ENCODE peak calls at places on chromosomes 3 and 15, in five cellular contexts. T is cardiac fibroblast, K is hepatocyte, F is foreskin fibroblast, B is ovary. H is an unnamed sample.

GRCh38 chr3:124774305-124774673 is 44.0 kb downstream of the UMPS start:
- DNase-seq in B (no peak), T (peak), K (peak), F (peak), H (peak)

GRCh38 chr15:77712438-77712837 is 79.7 kb upstream of the LINGO1 start:
- DNase-seq in K (no peak), B (no peak), T (no peak), F (no peak), H (no peak)

GRCh38 chr15:85974348-85974705 is 105.3 kb upstream of the AGBL1 start:
- DNase-seq in K (peak), B (no peak), F (no peak), T (no peak), H (no peak)

GRCh38 chr3:138434875-138435772 is 708 bp downstream of the ESYT3 start:
- DNase-seq in T (no peak), K (peak), B (no peak), F (peak), H (no peak)

GRCh38 chr3:61387817-61388216 is 136.6 kb upstream of the FHIT start:
- DNase-seq in F (no peak), T (no peak), B (no peak), K (no peak), H (no peak)

GRCh38 chr3:133283958-133284807 is 115.7 kb upstream of the BFSP2 start:
- DNase-seq in B (no peak), K (no peak), F (peak), T (no peak), H (no peak)

GRCh38 chr3:83002869-83003445 is 1241.5 kb upstream of the GBE1 start:
- DNase-seq in K (no peak), B (no peak), T (no peak), F (no peak), H (no peak)

GRCh38 chr3:152301745-152302181 is 33.0 kb downstream of the MBNL1 start:
- DNase-seq in F (no peak), K (no peak), T (no peak), B (no peak), H (no peak)

GRCh38 chr3:171831936-171832335 is 11.2 kb upstream of the TMEM212 start:
- DNase-seq in K (no peak), B (no peak), T (peak), F (peak), H (no peak)

GRCh38 chr15:62444104-62445027 is 279.3 kb upstream of the C2CD4B start:
- DNase-seq in B (no peak), K (no peak), T (peak), F (peak), H (peak)

GRCh38 chr15:31262143-31262530 is 64.5 kb upstream of the KLF13 start:
- DNase-seq in F (no peak), T (no peak), K (no peak), B (no peak), H (no peak)

GRCh38 chr15:31262901-31263671 is 63.5 kb upstream of the KLF13 start:
- DNase-seq in F (peak), K (no peak), B (no peak), T (peak), H (no peak)

GRCh38 chr15:31264534-31265089 is 62.0 kb upstream of the KLF13 start:
- DNase-seq in K (no peak), F (no peak), T (no peak), B (no peak), H (no peak)

GRCh38 chr15:31265090-31265870 is 61.4 kb upstream of the KLF13 start:
- DNase-seq in T (no peak), K (peak), B (no peak), F (no peak), H (no peak)

DNA sequence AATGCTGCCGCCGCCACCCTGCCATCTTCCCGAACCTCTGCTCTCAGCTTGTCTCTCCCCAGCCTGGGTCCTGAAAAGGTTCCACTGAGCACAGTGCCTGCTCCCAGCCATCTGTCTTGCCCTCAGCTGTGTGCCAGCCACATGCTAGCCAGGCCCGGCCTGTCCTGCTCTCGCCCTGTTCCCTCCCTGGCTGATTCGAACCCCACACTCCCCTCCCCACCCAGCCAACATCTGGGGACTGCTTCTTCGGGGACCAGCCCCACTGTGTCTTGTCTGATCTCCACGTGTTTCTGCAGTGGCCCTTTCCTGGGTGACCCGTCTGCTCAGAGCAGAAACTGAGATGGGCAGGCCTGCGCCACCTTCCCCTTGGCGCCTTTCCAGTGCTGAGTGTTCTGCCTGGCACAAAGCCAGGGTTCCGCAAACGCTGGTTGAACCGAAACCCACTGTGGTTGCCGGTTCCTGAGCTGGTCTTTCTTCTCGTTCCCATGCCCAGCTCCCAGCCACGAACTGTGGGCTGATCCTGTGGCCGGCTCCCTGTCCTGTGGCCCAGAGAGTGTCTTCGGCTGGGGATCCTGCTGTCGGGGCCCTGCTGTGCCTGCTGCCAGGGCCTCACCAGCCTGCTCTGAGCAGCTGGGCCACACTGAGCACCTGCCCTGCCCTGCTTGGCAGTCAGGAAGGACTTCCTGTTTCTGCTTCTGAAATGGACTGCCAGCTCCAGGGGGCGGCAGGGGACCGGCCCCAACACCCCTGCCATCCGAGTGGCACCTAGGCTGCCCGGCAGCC is 62.7 kb upstream of the KLF13 start:
- DNase-seq in B (no peak), K (no peak), F (no peak), T (no peak), H (no peak)
- TF ChIP-seq CTCF in B (no peak), K (no peak), F (no peak), T (no peak), H (no peak)

DNA sequence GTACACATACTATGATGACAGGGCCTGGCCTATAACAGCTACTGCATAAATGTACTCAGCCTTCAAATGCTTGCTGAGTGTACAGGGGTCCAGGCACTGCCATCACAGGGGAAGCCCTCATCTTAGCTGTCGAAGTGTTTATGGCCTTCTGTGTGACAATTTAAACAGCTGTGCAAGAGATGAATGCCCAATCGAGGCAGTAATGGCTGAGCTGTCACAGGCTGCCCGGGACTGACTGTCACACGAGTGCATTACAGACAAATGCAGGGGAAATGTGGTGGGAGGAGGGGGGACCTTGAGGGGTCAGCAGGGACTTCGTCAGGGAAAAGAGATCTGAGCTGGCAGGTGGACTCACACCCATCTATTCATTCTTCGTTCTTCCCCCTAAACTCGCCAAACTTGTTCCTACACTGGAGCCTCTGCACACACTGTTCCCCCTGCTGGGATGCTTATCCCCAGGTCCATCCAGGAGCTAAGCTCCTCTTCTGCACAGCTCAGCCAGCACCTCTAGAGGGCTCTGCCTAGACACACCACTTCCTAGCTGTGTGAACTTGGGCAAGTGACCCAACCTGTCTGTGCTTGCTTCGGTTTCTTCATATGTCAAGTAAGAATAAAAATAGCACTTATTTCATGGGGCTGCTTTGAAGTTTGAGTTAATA is 156.2 kb upstream of the IQSEC1 start:
- DNase-seq in T (peak), B (no peak), K (no peak), F (no peak), H (peak)
- TF ChIP-seq CTCF in T (no peak), B (no peak), K (peak), F (peak), H (peak)

DNA sequence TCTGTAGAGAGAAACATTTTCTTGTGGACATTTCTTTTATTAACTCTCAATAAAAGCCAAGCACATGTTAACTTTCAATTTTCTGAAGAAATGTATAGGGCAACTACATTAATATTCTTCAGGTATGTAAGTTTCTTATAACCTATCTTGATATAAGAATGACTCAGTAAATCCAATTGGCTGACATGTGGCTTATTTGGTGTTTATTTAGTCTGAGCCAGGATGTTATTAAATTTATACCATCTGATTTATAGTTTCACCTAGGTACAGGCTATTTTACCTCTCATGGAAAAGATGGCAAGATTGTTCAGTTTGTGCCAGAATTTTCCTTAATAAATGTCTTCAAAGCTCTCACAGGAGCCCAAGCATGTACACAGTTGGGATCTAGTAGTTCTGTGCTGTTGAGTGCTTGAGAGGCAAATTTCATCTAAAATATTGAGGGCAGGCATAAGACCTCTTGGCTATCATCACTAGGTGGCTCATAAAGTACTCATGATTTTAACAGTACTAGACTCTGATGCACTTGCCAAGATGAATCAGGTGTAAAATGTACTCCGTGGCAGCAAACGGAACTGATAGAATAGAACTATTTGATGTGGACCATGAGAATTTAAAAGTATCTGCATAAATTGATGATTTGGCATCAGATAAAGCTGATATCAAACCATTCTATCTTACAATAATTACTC is 631.9 kb downstream of the RBMS3 start:
- DNase-seq in F (no peak), K (no peak), T (no peak), B (no peak), H (no peak)
- TF ChIP-seq CTCF in F (no peak), K (no peak), T (no peak), B (no peak), H (no peak)

GRCh38 chr15:66701422-66702034 is 508 bp upstream of the SMAD6 start:
- DNase-seq in B (peak), T (no peak), F (peak), K (no peak), H (peak)
- TF ChIP-seq CTCF in B (no peak), T (no peak), F (no peak), K (no peak), H (no peak)

GRCh38 chr3:121979734-121980449 is 42.2 kb downstream of the ILDR1 start:
- DNase-seq in T (no peak), F (no peak), K (no peak), B (no peak), H (no peak)
- TF ChIP-seq CTCF in T (no peak), F (no peak), K (no peak), B (no peak), H (no peak)

GRCh38 chr3:2714856-2715255 is 395.3 kb downstream of the IL5RA start:
- DNase-seq in K (no peak), B (no peak), T (no peak), F (no peak), H (no peak)

GRCh38 chr3:2711081-2711480 is 399.1 kb downstream of the IL5RA start:
- DNase-seq in B (no peak), T (no peak), F (no peak), K (no peak), H (no peak)

DNA sequence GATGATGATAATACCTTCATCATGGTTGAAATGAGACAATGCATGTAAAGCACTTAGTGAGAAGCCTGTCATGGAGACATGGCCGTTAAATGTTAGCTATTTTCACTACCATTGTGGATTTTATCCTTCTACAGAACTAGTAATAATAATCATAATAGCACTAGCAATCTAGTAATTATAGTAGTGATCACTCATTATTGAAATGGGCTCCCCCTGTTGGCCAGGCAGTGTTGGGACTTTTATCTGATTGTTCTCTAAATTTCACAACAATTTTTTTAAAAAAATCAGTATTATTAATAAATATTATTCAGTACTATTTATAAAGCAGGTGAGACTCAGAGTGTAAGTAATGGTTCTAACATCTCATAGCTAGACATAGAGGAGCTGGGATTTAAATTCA is 396.3 kb downstream of the IL5RA start:
- DNase-seq in T (no peak), K (no peak), B (no peak), F (no peak), H (no peak)
- TF ChIP-seq CTCF in T (no peak), K (peak), B (no peak), F (no peak), H (peak)

GRCh38 chr3:111968319-111969059 is 10.3 kb upstream of the ABHD10 start:
- DNase-seq in B (no peak), T (no peak), K (no peak), F (no peak), H (no peak)

GRCh38 chr3:111967651-111968274 is 11.1 kb upstream of the ABHD10 start:
- DNase-seq in K (peak), B (peak), F (peak), T (peak), H (peak)

GRCh38 chr3:111963424-111963823 is 15.4 kb upstream of the ABHD10 start:
- DNase-seq in B (no peak), K (no peak), T (peak), F (peak), H (peak)

GRCh38 chr3:111967071-111967470 is 11.8 kb upstream of the ABHD10 start:
- DNase-seq in K (peak), T (no peak), F (no peak), B (no peak), H (no peak)

GRCh38 chr3:111965484-111965883 is 13.3 kb upstream of the ABHD10 start:
- DNase-seq in T (no peak), B (no peak), F (no peak), K (no peak), H (no peak)
- TF ChIP-seq CTCF in T (no peak), B (no peak), F (no peak), K (no peak), H (no peak)